ENCODE peak calls at places on chromosomes 13 and 19, in eight cellular contexts. One of them, this sample, is unnamed.

GRCh38 chr19:30924670-30925069 is 424.6 kb downstream of the TSHZ3 start:
- DNase-seq in GM23338: no peak
- DNase-seq in AG04449: no peak
- DNase-seq in CD8-positive, alpha-beta T cell: no peak
- DNase-seq in fibroblast of the aortic adventitia: no peak
- DNase-seq in heart left ventricle: no peak
- DNase-seq in heart right ventricle: no peak
- DNase-seq in astrocyte: no peak
- DNase-seq in this sample: no peak

GRCh38 chr13:20182231-20182846 is 10.4 kb downstream of the GJB2 start:
- DNase-seq in heart left ventricle: peak
- DNase-seq in GM23338: peak
- DNase-seq in AG04449: peak
- DNase-seq in fibroblast of the aortic adventitia: peak
- DNase-seq in heart right ventricle: no peak
- DNase-seq in astrocyte: peak
- DNase-seq in CD8-positive, alpha-beta T cell: peak
- DNase-seq in this sample: peak

GRCh38 chr13:60398949-60399589 is 2.0 kb downstream of the TDRD3 start:
- DNase-seq in heart right ventricle: no peak
- DNase-seq in GM23338: no peak
- DNase-seq in CD8-positive, alpha-beta T cell: no peak
- DNase-seq in heart left ventricle: no peak
- DNase-seq in AG04449: no peak
- DNase-seq in astrocyte: peak
- DNase-seq in fibroblast of the aortic adventitia: peak
- DNase-seq in this sample: no peak

GRCh38 chr13:96637039-96637438 is 357.2 kb downstream of the OXGR1 start:
- DNase-seq in AG04449: no peak
- DNase-seq in GM23338: no peak
- DNase-seq in heart left ventricle: no peak
- DNase-seq in heart right ventricle: no peak
- DNase-seq in CD8-positive, alpha-beta T cell: no peak
- DNase-seq in fibroblast of the aortic adventitia: no peak
- DNase-seq in astrocyte: no peak
- DNase-seq in this sample: no peak

GRCh38 chr13:29503041-29503837 is 92.2 kb downstream of the SLC7A1 start:
- DNase-seq in AG04449: no peak
- DNase-seq in fibroblast of the aortic adventitia: peak
- DNase-seq in CD8-positive, alpha-beta T cell: no peak
- DNase-seq in heart right ventricle: no peak
- DNase-seq in heart left ventricle: no peak
- DNase-seq in astrocyte: no peak
- DNase-seq in GM23338: peak
- DNase-seq in this sample: peak

GRCh38 chr13:64362564-64362963 is 2867.6 kb downstream of the PCDH9 start:
- DNase-seq in AG04449: no peak
- DNase-seq in astrocyte: no peak
- DNase-seq in heart left ventricle: no peak
- DNase-seq in heart right ventricle: no peak
- DNase-seq in CD8-positive, alpha-beta T cell: no peak
- DNase-seq in GM23338: no peak
- DNase-seq in fibroblast of the aortic adventitia: no peak
- DNase-seq in this sample: no peak

GRCh38 chr19:31451686-31452325 is 102.6 kb upstream of the TSHZ3 start:
- DNase-seq in GM23338: no peak
- DNase-seq in fibroblast of the aortic adventitia: peak
- DNase-seq in astrocyte: peak
- DNase-seq in CD8-positive, alpha-beta T cell: no peak
- DNase-seq in heart right ventricle: no peak
- DNase-seq in heart left ventricle: no peak
- DNase-seq in AG04449: no peak
- DNase-seq in this sample: no peak

GRCh38 chr13:43516401-43516826 is 270.4 kb downstream of the ENOX1 start:
- DNase-seq in fibroblast of the aortic adventitia: peak
- DNase-seq in astrocyte: peak
- DNase-seq in heart left ventricle: peak
- DNase-seq in GM23338: no peak
- DNase-seq in CD8-positive, alpha-beta T cell: no peak
- DNase-seq in AG04449: peak
- DNase-seq in heart right ventricle: no peak
- DNase-seq in this sample: no peak

GRCh38 chr13:114082849-114083645 is 49.4 kb downstream of the RASA3 start:
- DNase-seq in heart left ventricle: peak
- DNase-seq in GM23338: no peak
- DNase-seq in astrocyte: peak
- DNase-seq in fibroblast of the aortic adventitia: no peak
- DNase-seq in heart right ventricle: no peak
- DNase-seq in AG04449: no peak
- DNase-seq in CD8-positive, alpha-beta T cell: no peak
- DNase-seq in this sample: no peak

GRCh38 chr13:46751811-46752635 is 44.9 kb downstream of the ESD start:
- DNase-seq in fibroblast of the aortic adventitia: peak
- DNase-seq in AG04449: peak
- DNase-seq in heart left ventricle: no peak
- DNase-seq in CD8-positive, alpha-beta T cell: peak
- DNase-seq in GM23338: peak
- DNase-seq in astrocyte: peak
- DNase-seq in heart right ventricle: no peak
- DNase-seq in this sample: no peak

GRCh38 chr13:52809310-52809769 is 39.1 kb downstream of the PCDH8 start:
- DNase-seq in GM23338: peak
- DNase-seq in heart right ventricle: peak
- DNase-seq in heart left ventricle: peak
- DNase-seq in fibroblast of the aortic adventitia: peak
- DNase-seq in AG04449: no peak
- DNase-seq in CD8-positive, alpha-beta T cell: no peak
- DNase-seq in astrocyte: peak
- DNase-seq in this sample: peak

GRCh38 chr19:7910321-7911161 is 4.1 kb upstream of the TGFBR3L start:
- DNase-seq in AG04449: no peak
- DNase-seq in astrocyte: no peak
- DNase-seq in CD8-positive, alpha-beta T cell: no peak
- DNase-seq in heart left ventricle: no peak
- DNase-seq in heart right ventricle: peak
- DNase-seq in fibroblast of the aortic adventitia: no peak
- DNase-seq in GM23338: no peak
- DNase-seq in this sample: no peak

GRCh38 chr13:27446986-27447583 is 3.3 kb downstream of the MTIF3 start:
- DNase-seq in AG04449: no peak
- DNase-seq in CD8-positive, alpha-beta T cell: no peak
- DNase-seq in fibroblast of the aortic adventitia: no peak
- DNase-seq in heart right ventricle: no peak
- DNase-seq in astrocyte: no peak
- DNase-seq in GM23338: no peak
- DNase-seq in heart left ventricle: no peak
- DNase-seq in this sample: no peak

GRCh38 chr19:46407891-46408426 is 5.4 kb downstream of the CCDC8 start:
- DNase-seq in GM23338: no peak
- DNase-seq in astrocyte: no peak
- DNase-seq in heart right ventricle: no peak
- DNase-seq in AG04449: no peak
- DNase-seq in fibroblast of the aortic adventitia: no peak
- DNase-seq in heart left ventricle: no peak
- DNase-seq in CD8-positive, alpha-beta T cell: no peak
- DNase-seq in this sample: no peak

GRCh38 chr19:46408611-46409039 is 4.7 kb downstream of the CCDC8 start:
- DNase-seq in CD8-positive, alpha-beta T cell: no peak
- DNase-seq in fibroblast of the aortic adventitia: peak
- DNase-seq in AG04449: no peak
- DNase-seq in heart right ventricle: peak
- DNase-seq in astrocyte: no peak
- DNase-seq in GM23338: no peak
- DNase-seq in heart left ventricle: no peak
- DNase-seq in this sample: no peak

GRCh38 chr19:46404884-46405658 is 8.3 kb downstream of the CCDC8 start:
- DNase-seq in CD8-positive, alpha-beta T cell: no peak
- DNase-seq in heart right ventricle: no peak
- DNase-seq in fibroblast of the aortic adventitia: peak
- DNase-seq in heart left ventricle: no peak
- DNase-seq in astrocyte: no peak
- DNase-seq in AG04449: no peak
- DNase-seq in GM23338: peak
- DNase-seq in this sample: no peak

GRCh38 chr19:46402725-46403124 is 10.6 kb downstream of the CCDC8 start:
- DNase-seq in astrocyte: no peak
- DNase-seq in heart left ventricle: no peak
- DNase-seq in heart right ventricle: no peak
- DNase-seq in GM23338: no peak
- DNase-seq in fibroblast of the aortic adventitia: no peak
- DNase-seq in AG04449: no peak
- DNase-seq in CD8-positive, alpha-beta T cell: no peak
- DNase-seq in this sample: no peak

DNA sequence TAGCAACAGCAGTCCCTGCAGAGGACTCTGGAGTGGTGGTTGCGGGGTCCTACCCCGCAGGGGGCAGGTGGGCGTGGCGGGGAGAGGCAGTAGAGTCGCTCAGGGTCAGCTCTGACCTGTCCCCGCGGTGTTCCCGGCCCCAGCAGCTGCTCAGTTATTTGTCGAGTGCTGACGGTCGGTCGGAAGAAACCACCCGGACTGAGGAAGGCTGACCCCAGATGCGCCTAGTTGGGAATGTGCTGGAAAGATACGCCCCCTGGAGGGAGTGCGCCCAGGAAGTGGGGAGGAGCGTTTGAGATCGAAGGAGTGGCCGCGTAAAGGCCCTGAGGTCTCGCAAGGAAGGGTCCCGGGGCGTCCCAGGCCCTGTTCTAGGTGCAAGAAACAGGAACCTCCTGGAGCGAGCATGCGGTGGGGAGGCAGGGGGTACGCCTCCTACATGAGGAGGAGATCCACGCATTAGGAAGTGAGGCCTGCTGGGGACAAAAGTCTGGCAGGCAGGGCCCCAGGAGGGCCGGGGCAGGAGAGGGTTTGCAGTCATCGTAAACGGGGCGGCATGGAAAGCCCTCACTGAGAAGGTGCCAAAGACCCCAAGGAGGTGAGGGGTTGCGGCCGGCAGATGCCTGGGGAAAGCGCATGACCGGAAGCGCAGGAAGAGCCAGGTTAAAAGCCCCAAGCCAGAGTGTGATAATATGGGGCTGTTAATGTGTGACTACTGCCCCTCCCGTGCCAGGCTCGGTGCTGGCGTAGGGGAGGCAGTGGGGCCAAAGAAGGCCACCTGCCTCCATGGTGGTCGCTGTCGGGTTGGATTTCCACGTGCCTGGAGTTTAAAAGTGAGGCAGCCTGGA is 9.1 kb downstream of the CCDC8 start:
- DNase-seq in heart left ventricle: peak
- DNase-seq in GM23338: peak
- DNase-seq in fibroblast of the aortic adventitia: peak
- DNase-seq in CD8-positive, alpha-beta T cell: no peak
- DNase-seq in astrocyte: peak
- DNase-seq in heart right ventricle: peak
- DNase-seq in AG04449: no peak
- DNase-seq in this sample: peak
- TF ChIP-seq CTCF in heart left ventricle: peak
- TF ChIP-seq CTCF in GM23338: no peak
- TF ChIP-seq CTCF in fibroblast of the aortic adventitia: peak
- TF ChIP-seq CTCF in CD8-positive, alpha-beta T cell: no peak
- TF ChIP-seq CTCF in astrocyte: no peak
- TF ChIP-seq CTCF in heart right ventricle: peak
- TF ChIP-seq CTCF in AG04449: peak
- TF ChIP-seq CTCF in this sample: no peak

GRCh38 chr19:40499320-40499719 is 32.5 kb downstream of the SPTBN4 start:
- DNase-seq in AG04449: no peak
- DNase-seq in heart right ventricle: no peak
- DNase-seq in GM23338: no peak
- DNase-seq in CD8-positive, alpha-beta T cell: no peak
- DNase-seq in fibroblast of the aortic adventitia: no peak
- DNase-seq in heart left ventricle: no peak
- DNase-seq in astrocyte: no peak
- DNase-seq in this sample: no peak

GRCh38 chr19:40503300-40503699 is 36.5 kb downstream of the SPTBN4 start:
- DNase-seq in astrocyte: no peak
- DNase-seq in AG04449: no peak
- DNase-seq in CD8-positive, alpha-beta T cell: no peak
- DNase-seq in heart right ventricle: no peak
- DNase-seq in fibroblast of the aortic adventitia: no peak
- DNase-seq in heart left ventricle: no peak
- DNase-seq in GM23338: peak
- DNase-seq in this sample: no peak

GRCh38 chr19:40502081-40502480 is 35.3 kb downstream of the SPTBN4 start:
- DNase-seq in AG04449: no peak
- DNase-seq in GM23338: no peak
- DNase-seq in heart left ventricle: no peak
- DNase-seq in CD8-positive, alpha-beta T cell: no peak
- DNase-seq in heart right ventricle: no peak
- DNase-seq in fibroblast of the aortic adventitia: no peak
- DNase-seq in astrocyte: no peak
- DNase-seq in this sample: no peak

GRCh38 chr19:40501599-40501998 is 34.8 kb downstream of the SPTBN4 start:
- DNase-seq in fibroblast of the aortic adventitia: no peak
- DNase-seq in AG04449: no peak
- DNase-seq in GM23338: no peak
- DNase-seq in heart left ventricle: no peak
- DNase-seq in heart right ventricle: no peak
- DNase-seq in astrocyte: no peak
- DNase-seq in CD8-positive, alpha-beta T cell: no peak
- DNase-seq in this sample: no peak

DNA sequence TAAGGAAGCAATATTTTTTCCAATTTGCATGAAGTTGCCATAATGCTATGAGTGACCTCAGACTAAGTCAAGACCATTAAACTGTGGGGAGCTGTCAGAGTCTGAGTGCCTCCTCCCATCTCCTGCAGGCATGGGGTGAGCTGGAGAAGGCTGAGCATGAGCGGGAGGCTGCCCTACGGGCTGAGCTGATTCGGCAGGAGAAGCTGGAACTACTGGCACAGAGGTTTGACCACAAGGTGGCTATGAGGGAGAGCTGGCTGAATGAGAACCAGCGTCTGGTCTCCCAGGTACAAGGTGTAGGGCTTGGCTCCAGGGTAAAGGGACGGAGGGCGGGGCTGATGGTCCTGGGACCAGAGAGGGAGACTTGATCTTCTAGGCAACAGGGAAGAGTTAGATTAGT is 35.8 kb downstream of the SPTBN4 start:
- DNase-seq in fibroblast of the aortic adventitia: no peak
- DNase-seq in AG04449: no peak
- DNase-seq in heart right ventricle: no peak
- DNase-seq in GM23338: peak
- DNase-seq in CD8-positive, alpha-beta T cell: no peak
- DNase-seq in heart left ventricle: no peak
- DNase-seq in astrocyte: no peak
- DNase-seq in this sample: no peak
- TF ChIP-seq CTCF in fibroblast of the aortic adventitia: no peak
- TF ChIP-seq CTCF in AG04449: peak
- TF ChIP-seq CTCF in heart right ventricle: no peak
- TF ChIP-seq CTCF in GM23338: peak
- TF ChIP-seq CTCF in CD8-positive, alpha-beta T cell: no peak
- TF ChIP-seq CTCF in heart left ventricle: no peak
- TF ChIP-seq CTCF in astrocyte: no peak
- TF ChIP-seq CTCF in this sample: no peak

GRCh38 chr19:41872775-41873647 is 4.1 kb upstream of the CD79A start:
- DNase-seq in CD8-positive, alpha-beta T cell: peak
- DNase-seq in fibroblast of the aortic adventitia: peak
- DNase-seq in GM23338: peak
- DNase-seq in AG04449: no peak
- DNase-seq in heart left ventricle: peak
- DNase-seq in heart right ventricle: peak
- DNase-seq in astrocyte: peak
- DNase-seq in this sample: peak
- TF ChIP-seq CTCF in CD8-positive, alpha-beta T cell: peak
- TF ChIP-seq CTCF in fibroblast of the aortic adventitia: peak
- TF ChIP-seq CTCF in GM23338: peak
- TF ChIP-seq CTCF in AG04449: peak
- TF ChIP-seq CTCF in heart left ventricle: peak
- TF ChIP-seq CTCF in heart right ventricle: peak
- TF ChIP-seq CTCF in astrocyte: peak
- TF ChIP-seq CTCF in this sample: peak

GRCh38 chr19:49817964-49818690 is at the start of gene MED25:
- DNase-seq in AG04449: no peak
- DNase-seq in astrocyte: peak
- DNase-seq in CD8-positive, alpha-beta T cell: peak
- DNase-seq in heart right ventricle: peak
- DNase-seq in fibroblast of the aortic adventitia: peak
- DNase-seq in GM23338: peak
- DNase-seq in heart left ventricle: peak
- DNase-seq in this sample: peak
- TF ChIP-seq CTCF in AG04449: peak
- TF ChIP-seq CTCF in astrocyte: no peak
- TF ChIP-seq CTCF in CD8-positive, alpha-beta T cell: peak
- TF ChIP-seq CTCF in heart right ventricle: no peak
- TF ChIP-seq CTCF in fibroblast of the aortic adventitia: peak
- TF ChIP-seq CTCF in GM23338: no peak
- TF ChIP-seq CTCF in heart left ventricle: no peak
- TF ChIP-seq CTCF in this sample: no peak